ENCODE peak calls at places on chromosomes 12 and 14, in five cellular contexts. P is stomach, W is A673, O is neural crest cell, M is GM13977. S is an unnamed sample.

GRCh38 chr14:68450391-68451120 is 342.3 kb downstream of the ZFP36L1 start:
- DNase-seq in M (no peak), P (no peak), W (no peak), O (no peak), S (no peak)

GRCh38 chr12:110874781-110875180 is 28.0 kb downstream of the CCDC63 start:
- DNase-seq in W (no peak), P (no peak), O (no peak), M (no peak), S (no peak)

GRCh38 chr12:56947633-56948535 is 9.5 kb downstream of the RDH16 start:
- DNase-seq in O (no peak), W (no peak), P (no peak), M (no peak), S (no peak)

GRCh38 chr12:78038986-78039385 is 208.3 kb downstream of the NAV3 start:
- DNase-seq in O (no peak), M (no peak), P (no peak), W (no peak), S (no peak)

GRCh38 chr12:6235499-6235898 is 35.3 kb downstream of the CD9 start:
- DNase-seq in O (no peak), P (peak; percentile 50), W (no peak), M (no peak), S (no peak)

GRCh38 chr12:121748571-121749265 is 36.2 kb downstream of the TMEM120B start:
- DNase-seq in P (no peak), W (peak; percentile 80), O (peak; percentile 12), M (peak; percentile 76), S (peak; percentile 57)

GRCh38 chr12:102567031-102567985 is 86.9 kb upstream of the IGF1 start:
- DNase-seq in P (no peak), O (no peak), M (no peak), W (no peak), S (no peak)

GRCh38 chr12:53219116-53219955 is 12.3 kb upstream of the ITGB7 start:
- DNase-seq in W (peak; percentile 41), O (no peak), P (no peak), M (peak; percentile 85), S (peak; percentile 74)

GRCh38 chr12:57223191-57224165 is 6.0 kb upstream of the SHMT2 start:
- DNase-seq in P (no peak), O (no peak), W (no peak), M (no peak), S (no peak)

GRCh38 chr12:79691299-79692248 is 810 bp upstream of the PAWR start:
- DNase-seq in W (peak; percentile 68), O (no peak), P (no peak), M (no peak), S (peak; percentile 23)

GRCh38 chr12:105100998-105101397 is 6.5 kb upstream of the WASHC4 start:
- DNase-seq in P (no peak), M (no peak), W (no peak), O (no peak), S (no peak)

GRCh38 chr12:15536446-15536845 is 214.1 kb downstream of the PTPRO start:
- DNase-seq in W (no peak), P (no peak), M (no peak), O (no peak), S (no peak)

GRCh38 chr12:53991077-53991460 is 6.1 kb downstream of the HOXC10 start:
- DNase-seq in W (no peak), O (no peak), P (no peak), M (no peak), S (no peak)

GRCh38 chr12:92363295-92364146 is 217.9 kb upstream of the BTG1 start:
- DNase-seq in W (peak; percentile 78), M (peak; percentile 56), P (no peak), O (peak; percentile 31), S (peak; percentile 47)

GRCh38 chr12:50765325-50765911 is 1.5 kb downstream of the ATF1 start:
- DNase-seq in M (peak; percentile 80), P (peak; percentile 34), O (peak; percentile 12), W (peak; percentile 60), S (peak; percentile 72)

GRCh38 chr14:73753887-73754880 is 40.0 kb upstream of the PNMA1 start:
- DNase-seq in M (peak; percentile 75), O (no peak), W (no peak), P (no peak), S (peak; percentile 74)

GRCh38 chr12:64610660-64611429 is 550 bp downstream of the RASSF3 start:
- DNase-seq in O (peak; percentile 47), M (peak; percentile 80), W (peak; percentile 81), P (peak; percentile 69), S (peak; percentile 86)

GRCh38 chr12:76678992-76679391 is 84.9 kb upstream of the ZDHHC17 start:
- DNase-seq in P (no peak), W (no peak), O (no peak), M (no peak), S (no peak)

GRCh38 chr14:95895720-95896119 is 19.1 kb downstream of the TUNAR start:
- DNase-seq in W (peak; percentile 23), O (no peak), M (peak; percentile 47), P (peak; percentile 42), S (peak; percentile 53)
- TF ChIP-seq CTCF in W (peak; percentile 50), O (peak; percentile 53), M (peak; percentile 26), P (peak; percentile 18), S (no peak)

GRCh38 chr12:128190614-128191013 is 76.4 kb upstream of the TMEM132C start:
- DNase-seq in P (no peak), O (peak; percentile 68), W (no peak), M (no peak), S (peak; percentile 10)
- TF ChIP-seq CTCF in P (no peak), O (peak; percentile 77), W (peak; percentile 33), M (peak; percentile 12), S (no peak)

GRCh38 chr14:64960762-64961276 is 11.3 kb downstream of the RAB15 start:
- DNase-seq in P (peak; percentile 85), M (no peak), W (no peak), O (no peak), S (no peak)
- TF ChIP-seq CTCF in P (no peak), M (no peak), W (no peak), O (peak; percentile 16), S (no peak)

DNA sequence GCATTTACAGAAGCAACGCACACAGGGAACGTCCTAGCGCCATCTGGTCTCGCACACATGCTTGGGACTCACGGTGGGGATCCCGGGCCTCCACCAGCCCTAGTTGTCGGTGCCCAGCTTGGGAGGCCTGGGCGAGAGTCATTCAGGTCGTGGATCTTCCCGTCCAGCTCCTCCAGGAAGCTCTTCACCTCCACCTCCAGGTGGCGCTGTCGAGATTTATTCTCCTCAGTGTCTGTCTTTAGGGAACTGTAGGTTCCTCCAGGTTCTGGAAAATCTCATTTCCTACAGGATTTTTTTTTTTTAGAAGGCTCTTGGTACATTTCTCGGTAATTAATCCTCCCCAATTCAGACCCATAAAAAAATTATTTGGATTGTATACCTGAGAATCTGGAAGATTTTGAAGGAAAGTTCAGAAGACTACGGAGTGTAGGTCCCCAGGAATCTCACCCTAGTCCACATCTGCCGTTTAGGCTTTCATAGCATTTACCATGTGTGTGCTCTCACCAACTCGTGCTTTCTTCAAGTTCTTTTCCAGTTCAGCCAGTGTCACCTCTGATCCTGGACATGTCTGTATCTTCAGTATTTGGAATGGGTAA is 910.0 kb downstream of the TMEM121 start:
- DNase-seq in P (no peak), O (no peak), M (no peak), W (peak; percentile 84), S (peak; percentile 14)
- TF ChIP-seq CTCF in P (no peak), O (no peak), M (no peak), W (peak; percentile 87), S (no peak)

GRCh38 chr12:63085120-63085519 is 65.9 kb downstream of the AVPR1A start:
- DNase-seq in O (no peak), W (no peak), M (no peak), P (no peak), S (no peak)

GRCh38 chr12:63079791-63080395 is 71.1 kb downstream of the AVPR1A start:
- DNase-seq in O (no peak), M (no peak), P (no peak), W (no peak), S (no peak)

GRCh38 chr12:63086149-63086915 is 64.7 kb downstream of the AVPR1A start:
- DNase-seq in W (no peak), O (no peak), M (no peak), P (peak; percentile 71), S (no peak)

GRCh38 chr12:63083046-63083445 is 68.0 kb downstream of the AVPR1A start:
- DNase-seq in O (no peak), W (no peak), M (no peak), P (no peak), S (no peak)

DNA sequence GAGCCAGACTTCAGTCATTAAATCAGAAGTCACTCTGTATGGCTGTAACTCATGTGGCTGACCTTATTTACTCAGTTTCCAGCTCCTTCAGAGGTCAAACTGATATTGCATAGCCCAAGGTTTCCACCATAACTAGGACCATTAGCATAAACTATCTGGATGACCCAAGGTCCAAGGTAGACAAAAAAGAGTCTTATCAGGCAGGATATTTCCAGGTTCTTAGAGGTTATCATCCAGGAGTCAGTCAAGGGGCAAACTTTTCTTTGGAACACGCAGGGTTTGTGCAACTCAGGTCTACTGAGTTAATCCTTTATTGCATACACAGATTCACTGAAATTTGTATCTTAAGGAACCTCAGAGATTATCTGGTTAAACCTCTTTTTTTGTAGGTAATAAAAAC is 66.5 kb downstream of the AVPR1A start:
- DNase-seq in W (no peak), P (no peak), O (no peak), M (no peak), S (no peak)
- TF ChIP-seq CTCF in W (no peak), P (no peak), O (no peak), M (no peak), S (no peak)

DNA sequence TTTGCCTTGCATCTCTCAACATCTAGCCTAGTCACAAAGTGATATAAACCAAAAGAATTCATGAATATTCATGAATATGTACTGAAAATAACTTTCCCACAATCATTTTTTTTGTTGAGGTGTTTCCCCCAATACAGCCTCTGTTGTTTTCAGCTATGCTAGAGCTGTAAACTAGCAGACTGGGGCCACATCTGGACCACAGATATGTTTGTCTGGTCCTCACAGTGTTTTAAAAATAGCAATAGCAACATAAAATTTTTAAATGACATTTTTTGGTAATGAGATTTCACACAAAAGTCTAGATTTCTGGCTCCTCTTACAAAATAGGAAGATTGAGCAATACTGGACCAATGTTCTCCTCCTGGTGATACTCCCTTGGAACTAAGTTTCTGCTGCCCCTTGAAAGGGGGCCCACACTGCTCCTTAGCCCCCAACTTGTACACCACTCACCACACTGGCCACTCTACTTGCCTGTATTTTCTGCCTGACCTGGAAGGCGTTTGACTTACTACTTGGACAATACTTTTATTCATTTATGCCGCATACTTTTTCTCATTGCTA is 81.2 kb downstream of the BMP4 start:
- DNase-seq in P (no peak), M (no peak), O (no peak), W (no peak), S (peak; percentile 4)
- TF ChIP-seq CTCF in P (no peak), M (no peak), O (no peak), W (no peak), S (no peak)

S was measured in GM13976.